ENCODE peak calls at places on chromosomes 3 and 15, in five cellular contexts. H, Y, B, Q and P are unnamed samples.

GRCh38 chr3:42667096-42667522 is 13.6 kb downstream of the ZBTB47 start:
- DNase-seq in H (no peak), Y (no peak), B (no peak), Q (no peak), P (peak)

GRCh38 chr3:159616234-159616825 is 372.3 kb upstream of the IL12A start:
- DNase-seq in H (no peak), Y (no peak), B (peak), Q (no peak), P (no peak)

GRCh38 chr3:21154911-21155310 is 596.1 kb downstream of the ZNF385D start:
- DNase-seq in H (no peak), Y (no peak), B (no peak), Q (no peak), P (no peak)

GRCh38 chr3:58526124-58526957 is 10.6 kb downstream of the ACOX2 start:
- DNase-seq in H (no peak), Y (no peak), B (no peak), Q (no peak), P (no peak)

GRCh38 chr3:126213376-126214044 is 33.1 kb upstream of the ALDH1L1 start:
- DNase-seq in H (no peak), Y (no peak), B (no peak), Q (no peak), P (no peak)

GRCh38 chr3:177124882-177125281 is 72.4 kb downstream of the TBL1XR1 start:
- DNase-seq in H (no peak), Y (no peak), B (no peak), Q (no peak), P (no peak)

GRCh38 chr3:188507244-188507720 is 353.3 kb downstream of the LPP start:
- DNase-seq in H (peak), Y (no peak), B (no peak), Q (no peak), P (no peak)

GRCh38 chr3:169138849-169139416 is 524.6 kb downstream of the MECOM start:
- DNase-seq in H (no peak), Y (no peak), B (no peak), Q (no peak), P (no peak)

GRCh38 chr15:40470423-40471104 is at the start of gene CHST14:
- DNase-seq in H (peak), Y (no peak), B (peak), Q (peak), P (peak)

GRCh38 chr3:166282931-166283330 is 445.7 kb upstream of the BCHE start:
- DNase-seq in H (no peak), Y (no peak), B (no peak), Q (no peak), P (no peak)

GRCh38 chr3:160464321-160464720 is 14.7 kb upstream of the TRIM59 start:
- DNase-seq in H (no peak), Y (no peak), B (no peak), Q (no peak), P (no peak)

GRCh38 chr3:40213556-40213955 is 96.0 kb upstream of the EIF1B start:
- DNase-seq in H (no peak), Y (no peak), B (no peak), Q (no peak), P (no peak)

GRCh38 chr3:110650752-110651151 is 420.9 kb upstream of the NECTIN3 start:
- DNase-seq in H (no peak), Y (no peak), B (no peak), Q (no peak), P (no peak)

GRCh38 chr3:81891056-81891455 is 129.6 kb upstream of the GBE1 start:
- DNase-seq in H (no peak), Y (no peak), B (no peak), Q (no peak), P (no peak)

GRCh38 chr15:80779658-80780415 is 667 bp downstream of the CEMIP start:
- DNase-seq in H (no peak), Y (no peak), B (no peak), Q (no peak), P (peak)

GRCh38 chr3:16801698-16802097 is 83.1 kb upstream of the PLCL2 start:
- DNase-seq in H (peak), Y (no peak), B (no peak), Q (no peak), P (no peak)

GRCh38 chr15:39239562-39239961 is 341.3 kb upstream of the THBS1 start:
- DNase-seq in H (no peak), Y (no peak), B (no peak), Q (no peak), P (no peak)

GRCh38 chr15:66481107-66481856 is 16.3 kb downstream of the SNAPC5 start:
- DNase-seq in H (no peak), Y (peak), B (no peak), Q (no peak), P (no peak)

GRCh38 chr3:72159487-72159886 is 374.5 kb upstream of the PROK2 start:
- DNase-seq in H (no peak), Y (no peak), B (no peak), Q (no peak), P (no peak)

GRCh38 chr15:83282859-83283812 is 1.3 kb downstream of the BNC1 start:
- DNase-seq in H (no peak), Y (no peak), B (no peak), Q (no peak), P (peak)

GRCh38 chr15:47485419-47485818 is 231.9 kb upstream of the SEMA6D start:
- DNase-seq in H (no peak), Y (no peak), B (no peak), Q (no peak), P (no peak)

GRCh38 chr3:190345027-190345821 is 23.0 kb upstream of the CLDN1 start:
- DNase-seq in H (no peak), Y (no peak), B (no peak), Q (no peak), P (no peak)
- H3K27ac ChIP-seq in H (no peak), Y (no peak), B (peak), Q (no peak), P (no peak)

GRCh38 chr3:122533480-122533879 is 18.7 kb upstream of the KPNA1 start:
- DNase-seq in H (no peak), Y (no peak), B (no peak), Q (no peak), P (no peak)

GRCh38 chr3:122535964-122536363 is 21.2 kb upstream of the KPNA1 start:
- DNase-seq in H (no peak), Y (no peak), B (no peak), Q (no peak), P (no peak)

GRCh38 chr3:122530164-122530563 is 15.4 kb upstream of the KPNA1 start:
- DNase-seq in H (no peak), Y (no peak), B (no peak), Q (no peak), P (no peak)

GRCh38 chr3:122536634-122537033 is 21.9 kb upstream of the KPNA1 start:
- DNase-seq in H (no peak), Y (no peak), B (no peak), Q (no peak), P (no peak)

GRCh38 chr3:122533931-122534334 is 19.2 kb upstream of the KPNA1 start:
- DNase-seq in H (peak), Y (peak), B (no peak), Q (no peak), P (no peak)
- H3K27ac ChIP-seq in H (no peak), Y (no peak), B (no peak), Q (no peak), P (no peak)

GRCh38 chr3:133531981-133532380 is 41.5 kb upstream of the CDV3 start:
- DNase-seq in H (no peak), Y (no peak), B (no peak), Q (no peak), P (no peak)

GRCh38 chr3:133536635-133536980 is 36.9 kb upstream of the CDV3 start:
- DNase-seq in H (no peak), Y (no peak), B (no peak), Q (no peak), P (no peak)

GRCh38 chr3:133538154-133538553 is 35.3 kb upstream of the CDV3 start:
- DNase-seq in H (no peak), Y (no peak), B (no peak), Q (no peak), P (no peak)

GRCh38 chr3:133532951-133533350 is 40.5 kb upstream of the CDV3 start:
- DNase-seq in H (no peak), Y (no peak), B (no peak), Q (no peak), P (no peak)

GRCh38 chr3:133535971-133536634 is 37.4 kb upstream of the CDV3 start:
- DNase-seq in H (no peak), Y (no peak), B (peak), Q (no peak), P (no peak)
- H3K27ac ChIP-seq in H (no peak), Y (no peak), B (peak), Q (no peak), P (no peak)

GRCh38 chr3:37058117-37058516 is 64.8 kb downstream of the MLH1 start:
- DNase-seq in H (no peak), Y (no peak), B (no peak), Q (no peak), P (no peak)

GRCh38 chr3:37054370-37054769 is 61.1 kb downstream of the MLH1 start:
- DNase-seq in H (peak), Y (no peak), B (no peak), Q (no peak), P (no peak)

GRCh38 chr3:37053753-37054152 is 60.4 kb downstream of the MLH1 start:
- DNase-seq in H (no peak), Y (no peak), B (no peak), Q (no peak), P (no peak)

GRCh38 chr3:37053337-37053736 is 60.0 kb downstream of the MLH1 start:
- DNase-seq in H (no peak), Y (no peak), B (no peak), Q (no peak), P (no peak)

GRCh38 chr3:37056826-37057225 is 63.5 kb downstream of the MLH1 start:
- DNase-seq in H (no peak), Y (no peak), B (no peak), Q (no peak), P (no peak)
- H3K27ac ChIP-seq in H (no peak), Y (no peak), B (no peak), Q (no peak), P (no peak)

GRCh38 chr3:150543128-150543527 is 3.2 kb downstream of the SERP1 start:
- DNase-seq in H (no peak), Y (no peak), B (no peak), Q (no peak), P (no peak)

GRCh38 chr3:150544726-150545125 is 1.6 kb downstream of the SERP1 start:
- DNase-seq in H (no peak), Y (no peak), B (no peak), Q (no peak), P (no peak)

GRCh38 chr3:150545419-150546225 is 674 bp downstream of the SERP1 start:
- DNase-seq in H (peak), Y (no peak), B (peak), Q (peak), P (no peak)

GRCh38 chr3:150544040-150544439 is 2.3 kb downstream of the SERP1 start:
- DNase-seq in H (no peak), Y (no peak), B (no peak), Q (no peak), P (no peak)

GRCh38 chr3:150543531-150543930 is 2.8 kb downstream of the SERP1 start:
- DNase-seq in H (no peak), Y (no peak), B (no peak), Q (no peak), P (no peak)
- H3K27ac ChIP-seq in H (no peak), Y (no peak), B (peak), Q (no peak), P (peak)

DNA sequence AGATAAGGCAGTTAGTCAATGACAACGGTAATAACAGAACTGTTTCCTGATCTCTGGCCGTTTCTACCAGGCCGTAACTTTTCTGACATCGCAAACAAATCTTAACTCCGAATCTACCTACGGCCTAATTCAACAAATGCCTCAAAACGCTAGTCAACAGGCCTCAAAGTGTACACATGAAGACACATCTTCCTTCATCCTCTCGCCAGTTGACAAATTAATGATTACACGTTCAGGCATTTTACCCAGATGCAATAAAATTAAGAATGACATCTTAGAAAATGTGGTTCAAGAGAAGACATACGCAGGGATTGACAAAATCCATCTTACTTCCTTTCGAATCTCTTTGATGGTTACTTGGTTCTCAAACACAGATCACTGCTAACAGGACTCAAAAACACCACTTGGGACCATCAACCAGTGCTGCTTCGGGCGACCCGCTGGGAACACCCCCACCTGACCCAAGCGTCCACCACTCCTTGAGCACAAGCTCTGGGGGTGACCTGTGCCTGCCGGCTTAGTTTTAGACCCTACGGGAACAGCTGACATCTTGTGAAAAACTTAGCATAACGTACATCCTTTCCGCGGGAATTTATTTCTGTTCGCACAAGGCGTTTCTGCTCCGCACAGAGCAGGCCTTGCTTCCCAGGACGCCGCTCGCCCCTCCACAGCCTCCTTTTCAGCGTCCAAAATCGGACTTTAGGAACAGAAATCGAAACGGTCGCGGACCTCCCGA is 1.3 kb downstream of the SFMBT1 start:
- DNase-seq in H (peak), Y (no peak), B (peak), Q (peak), P (no peak)
- H3K27ac ChIP-seq in H (peak), Y (peak), B (peak), Q (peak), P (peak)

GRCh38 chr15:100339999-100340398 is 1.8 kb downstream of the ADAMTS17 start:
- DNase-seq in H (no peak), Y (no peak), B (no peak), Q (no peak), P (no peak)
- H3K27ac ChIP-seq in H (no peak), Y (no peak), B (no peak), Q (no peak), P (no peak)

DNA sequence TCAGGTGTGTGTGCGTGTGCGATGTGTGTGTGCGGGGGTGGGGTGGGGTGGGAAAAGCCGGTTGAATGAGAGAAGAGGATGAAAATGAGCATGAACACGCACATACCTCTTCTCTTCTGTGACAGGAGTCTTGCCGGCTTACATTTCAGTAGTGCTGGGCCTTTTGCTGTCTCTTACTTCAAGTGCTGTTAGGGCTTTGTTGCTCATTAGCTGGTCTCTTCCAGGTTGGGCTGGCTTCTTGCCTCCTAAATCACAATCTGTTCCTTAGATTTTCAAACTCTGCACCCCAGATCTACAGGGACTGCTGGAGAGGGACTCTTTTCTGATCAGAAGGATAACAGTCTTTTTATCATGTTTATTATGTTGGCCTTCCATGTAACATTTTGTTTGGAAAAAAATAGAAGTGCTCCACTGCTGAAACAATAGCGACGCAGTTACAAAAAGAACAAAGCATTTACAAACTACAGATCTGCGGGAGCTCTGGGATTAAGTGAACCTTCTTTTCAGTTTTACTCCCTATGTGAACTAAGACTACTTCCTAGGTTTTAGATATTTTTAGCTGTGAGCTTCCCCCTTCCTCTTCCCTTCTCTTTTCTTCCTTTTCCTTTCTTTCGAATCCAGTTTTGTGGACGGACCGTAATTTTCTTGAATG is 48.5 kb downstream of the USP13 start:
- DNase-seq in H (no peak), Y (no peak), B (no peak), Q (no peak), P (no peak)
- H3K27ac ChIP-seq in H (no peak), Y (no peak), B (no peak), Q (no peak), P (peak)